ENCODE peak calls at places on chromosomes 3 and 15, in four cellular contexts. One of them, this sample, is unnamed.

GRCh38 chr3:141486735-141487418 is at the start of gene RASA2:
- DNase-seq in T-helper 2 cell: peak
- DNase-seq in H4: peak
- DNase-seq in COR-L47: peak
- DNase-seq in this sample: peak

GRCh38 chr3:33064929-33065328 is 32.0 kb downstream of the GLB1 start:
- DNase-seq in COR-L47: no peak
- DNase-seq in H4: no peak
- DNase-seq in T-helper 2 cell: peak
- DNase-seq in this sample: no peak

GRCh38 chr15:37820380-37821128 is 113.9 kb upstream of the TMCO5A start:
- DNase-seq in COR-L47: no peak
- DNase-seq in H4: no peak
- DNase-seq in T-helper 2 cell: no peak
- DNase-seq in this sample: no peak

GRCh38 chr3:190217081-190217480 is 96.4 kb upstream of the P3H2 start:
- DNase-seq in COR-L47: no peak
- DNase-seq in T-helper 2 cell: no peak
- DNase-seq in H4: no peak
- DNase-seq in this sample: no peak

GRCh38 chr15:68910341-68910740 is 20.0 kb upstream of the SPESP1 start:
- DNase-seq in T-helper 2 cell: no peak
- DNase-seq in H4: no peak
- DNase-seq in COR-L47: no peak
- DNase-seq in this sample: no peak

GRCh38 chr15:96444865-96445264 is 114.4 kb downstream of the NR2F2 start:
- DNase-seq in H4: no peak
- DNase-seq in COR-L47: no peak
- DNase-seq in T-helper 2 cell: no peak
- DNase-seq in this sample: no peak

GRCh38 chr3:23735575-23736326 is 70.0 kb upstream of the UBE2E1 start:
- DNase-seq in COR-L47: peak
- DNase-seq in T-helper 2 cell: no peak
- DNase-seq in H4: no peak
- DNase-seq in this sample: no peak

GRCh38 chr3:151124476-151124875 is 39.0 kb downstream of the MED12L start:
- DNase-seq in H4: no peak
- DNase-seq in T-helper 2 cell: no peak
- DNase-seq in COR-L47: no peak
- DNase-seq in this sample: no peak

GRCh38 chr15:60949034-60949977 is 279.8 kb downstream of the RORA start:
- DNase-seq in COR-L47: no peak
- DNase-seq in T-helper 2 cell: no peak
- DNase-seq in H4: no peak
- DNase-seq in this sample: no peak

GRCh38 chr3:9179826-9180763 is 69.4 kb downstream of the SRGAP3 start:
- DNase-seq in H4: no peak
- DNase-seq in COR-L47: no peak
- DNase-seq in T-helper 2 cell: peak
- DNase-seq in this sample: no peak

GRCh38 chr15:29141908-29142747 is 127.5 kb downstream of the NSMCE3 start:
- DNase-seq in COR-L47: no peak
- DNase-seq in H4: no peak
- DNase-seq in T-helper 2 cell: no peak
- DNase-seq in this sample: no peak

GRCh38 chr3:138196023-138196422 is 8.9 kb downstream of the ARMC8 start:
- DNase-seq in H4: no peak
- DNase-seq in T-helper 2 cell: no peak
- DNase-seq in COR-L47: no peak
- DNase-seq in this sample: no peak

GRCh38 chr15:72521682-72522081 is 47.6 kb downstream of the ARIH1 start:
- DNase-seq in H4: no peak
- DNase-seq in COR-L47: no peak
- DNase-seq in T-helper 2 cell: no peak
- DNase-seq in this sample: no peak

GRCh38 chr15:93985925-93986324 is 245.4 kb upstream of the MCTP2 start:
- DNase-seq in H4: no peak
- DNase-seq in COR-L47: no peak
- DNase-seq in T-helper 2 cell: no peak
- DNase-seq in this sample: no peak

GRCh38 chr3:116164039-116164438 is 281.2 kb downstream of the LSAMP start:
- DNase-seq in T-helper 2 cell: no peak
- DNase-seq in H4: peak
- DNase-seq in COR-L47: no peak
- DNase-seq in this sample: no peak

GRCh38 chr3:189488241-189488767 is 142.9 kb upstream of the TP63 start:
- DNase-seq in COR-L47: no peak
- DNase-seq in H4: no peak
- DNase-seq in T-helper 2 cell: no peak
- DNase-seq in this sample: no peak

GRCh38 chr3:123780656-123781055 is 103.5 kb downstream of the MYLK start:
- DNase-seq in T-helper 2 cell: no peak
- DNase-seq in COR-L47: no peak
- DNase-seq in H4: peak
- DNase-seq in this sample: no peak

GRCh38 chr3:57100046-57100695 is 39.7 kb downstream of the SPATA12 start:
- DNase-seq in H4: peak
- DNase-seq in T-helper 2 cell: peak
- DNase-seq in COR-L47: peak
- DNase-seq in this sample: peak

GRCh38 chr3:133404925-133405324 is 5.1 kb downstream of the BFSP2 start:
- DNase-seq in H4: no peak
- DNase-seq in T-helper 2 cell: no peak
- DNase-seq in COR-L47: no peak
- DNase-seq in this sample: no peak

GRCh38 chr3:48929358-48930035 is 10.9 kb downstream of the ARIH2 start:
- DNase-seq in T-helper 2 cell: no peak
- DNase-seq in COR-L47: no peak
- DNase-seq in H4: no peak
- DNase-seq in this sample: no peak

GRCh38 chr3:122967376-122968164 is 60.0 kb downstream of the SEMA5B start:
- DNase-seq in COR-L47: no peak
- DNase-seq in T-helper 2 cell: no peak
- DNase-seq in H4: no peak
- DNase-seq in this sample: no peak

GRCh38 chr3:13277130-13277783 is 142.9 kb downstream of the NUP210 start:
- DNase-seq in COR-L47: no peak
- DNase-seq in H4: no peak
- DNase-seq in T-helper 2 cell: no peak
- DNase-seq in this sample: no peak

GRCh38 chr3:194582196-194582905 is 50.9 kb downstream of the TMEM44 start:
- DNase-seq in COR-L47: no peak
- DNase-seq in T-helper 2 cell: no peak
- DNase-seq in H4: no peak
- DNase-seq in this sample: no peak

GRCh38 chr3:59253523-59253922 is 203.7 kb upstream of the CFAP20DC start:
- DNase-seq in COR-L47: no peak
- DNase-seq in T-helper 2 cell: no peak
- DNase-seq in H4: no peak
- DNase-seq in this sample: no peak

GRCh38 chr15:47792231-47792630 is 74.9 kb downstream of the SEMA6D start:
- DNase-seq in T-helper 2 cell: no peak
- DNase-seq in COR-L47: no peak
- DNase-seq in H4: no peak
- DNase-seq in this sample: no peak

GRCh38 chr3:145637105-145637504 is 523.9 kb downstream of the PLOD2 start:
- DNase-seq in COR-L47: no peak
- DNase-seq in T-helper 2 cell: no peak
- DNase-seq in H4: no peak
- DNase-seq in this sample: no peak

GRCh38 chr15:51621917-51622268 is 678 bp downstream of the DMXL2 start:
- DNase-seq in T-helper 2 cell: peak
- DNase-seq in H4: peak
- DNase-seq in COR-L47: peak
- DNase-seq in this sample: no peak

GRCh38 chr15:70121656-70122297 is 24.1 kb upstream of the TLE3 start:
- DNase-seq in H4: peak
- DNase-seq in T-helper 2 cell: no peak
- DNase-seq in COR-L47: no peak
- DNase-seq in this sample: no peak

GRCh38 chr3:127799476-127800222 is 22.7 kb downstream of the MGLL start:
- DNase-seq in H4: no peak
- DNase-seq in COR-L47: no peak
- DNase-seq in T-helper 2 cell: no peak
- DNase-seq in this sample: no peak

This sample was measured in NCI-H774.